ENCODE peak calls at places on chromosomes 1 and 21, in ten cellular contexts. G is cardiac muscle cell, H is osteocyte, K is GM13977, E is Peyer's patch, P is Panc1, L is AG10803, M is lower leg skin, F is GM23338, T is foreskin fibroblast. D is an unnamed sample.

GRCh38 chr1:244049142-244049968 is 1.7 kb upstream of the ZBTB18 start:
- DNase-seq in G (peak), F (peak), T (peak), L (no peak), E (peak), K (peak), H (no peak), P (no peak), M (no peak), D (peak)

GRCh38 chr1:235557495-235557894 is 53.2 kb upstream of the B3GALNT2 start:
- DNase-seq in M (no peak), H (no peak), E (no peak), L (no peak), F (peak), G (no peak), T (no peak), K (no peak), P (no peak), D (no peak)

GRCh38 chr21:32719085-32719484 is 8.7 kb downstream of the SYNJ1 start:
- DNase-seq in E (no peak), G (no peak), M (no peak), T (no peak), P (no peak), H (no peak), K (no peak), L (no peak), F (no peak), D (no peak)

GRCh38 chr1:18939398-18940302 is 16.8 kb downstream of the IFFO2 start:
- DNase-seq in K (no peak), H (no peak), E (no peak), F (no peak), G (no peak), P (no peak), T (peak), L (peak), M (no peak), D (no peak)

GRCh38 chr1:36128126-36128904 is 3.3 kb upstream of the COL8A2 start:
- DNase-seq in G (no peak), H (no peak), M (no peak), T (peak), E (no peak), K (no peak), F (no peak), L (peak), P (no peak), D (no peak)

GRCh38 chr1:34749983-34750382 is 4.9 kb upstream of the GJB5 start:
- DNase-seq in L (no peak), K (no peak), M (no peak), G (no peak), H (no peak), T (no peak), E (no peak), P (no peak), F (no peak), D (no peak)

GRCh38 chr1:93768380-93768863 is 86.8 kb upstream of the BCAR3 start:
- DNase-seq in E (no peak), H (no peak), G (no peak), L (no peak), K (no peak), F (peak), T (no peak), P (no peak), M (no peak), D (no peak)

GRCh38 chr1:174580801-174581200 is 133.0 kb downstream of the GPR52 start:
- DNase-seq in P (no peak), M (no peak), E (no peak), L (no peak), F (no peak), K (no peak), G (no peak), H (no peak), T (no peak), D (no peak)

GRCh38 chr1:7462627-7463026 is 308.5 kb upstream of the VAMP3 start:
- DNase-seq in M (no peak), K (no peak), T (no peak), P (no peak), G (no peak), L (no peak), H (no peak), E (no peak), F (no peak), D (no peak)

GRCh38 chr1:234851450-234852438 is 241.8 kb upstream of the IRF2BP2 start:
- DNase-seq in F (peak), M (no peak), H (no peak), E (peak), G (no peak), L (no peak), T (peak), K (no peak), P (no peak), D (peak)

GRCh38 chr1:68379085-68379478 is 70.7 kb downstream of the RPE65 start:
- DNase-seq in P (no peak), K (no peak), E (no peak), T (peak), M (no peak), G (no peak), H (no peak), L (no peak), F (no peak), D (no peak)

GRCh38 chr1:18480315-18481189 is at the start of gene KLHDC7A:
- DNase-seq in G (peak), T (no peak), L (no peak), E (no peak), K (no peak), F (peak), M (no peak), P (no peak), H (no peak), D (no peak)

GRCh38 chr1:9529190-9529589 is 10.1 kb upstream of the SLC25A33 start:
- DNase-seq in M (no peak), T (peak), K (peak), F (no peak), G (no peak), P (no peak), E (peak), H (no peak), L (peak), D (peak)

GRCh38 chr1:226953175-226953800 is 13.2 kb downstream of the COQ8A start:
- DNase-seq in M (no peak), E (peak), T (no peak), H (no peak), K (no peak), P (no peak), F (no peak), L (peak), G (no peak), D (no peak)

GRCh38 chr1:63984257-63984626 is 210.4 kb downstream of the ROR1 start:
- DNase-seq in E (no peak), P (no peak), F (no peak), M (no peak), T (peak), H (no peak), G (no peak), K (no peak), L (peak), D (no peak)

GRCh38 chr1:200224315-200224714 is 185.5 kb downstream of the ZNF281 start:
- DNase-seq in H (no peak), M (no peak), T (peak), K (no peak), G (no peak), F (no peak), E (no peak), L (peak), P (no peak), D (no peak)

GRCh38 chr1:18339161-18339560 is 141.6 kb upstream of the KLHDC7A start:
- DNase-seq in T (no peak), E (no peak), H (no peak), G (no peak), K (no peak), F (no peak), L (no peak), P (no peak), M (no peak), D (no peak)

GRCh38 chr1:184622136-184622823 is 132.4 kb downstream of the EDEM3 start:
- DNase-seq in T (peak), E (peak), F (no peak), P (no peak), L (peak), H (peak), K (no peak), M (peak), G (peak), D (no peak)

GRCh38 chr1:64038965-64039926 is 164.2 kb upstream of the UBE2U start:
- DNase-seq in E (no peak), K (no peak), G (peak), T (peak), H (peak), F (peak), L (peak), P (peak), M (peak), D (no peak)

GRCh38 chr1:90718411-90719320 is 1.6 kb upstream of the BARHL2 start:
- DNase-seq in G (no peak), F (peak), E (no peak), L (no peak), P (no peak), M (no peak), K (peak), T (no peak), H (no peak), D (peak)

GRCh38 chr21:42360317-42360716 is 6.0 kb downstream of the TFF1 start:
- DNase-seq in K (no peak), M (no peak), F (peak), T (no peak), L (no peak), E (no peak), G (no peak), H (no peak), P (no peak), D (no peak)

DNA sequence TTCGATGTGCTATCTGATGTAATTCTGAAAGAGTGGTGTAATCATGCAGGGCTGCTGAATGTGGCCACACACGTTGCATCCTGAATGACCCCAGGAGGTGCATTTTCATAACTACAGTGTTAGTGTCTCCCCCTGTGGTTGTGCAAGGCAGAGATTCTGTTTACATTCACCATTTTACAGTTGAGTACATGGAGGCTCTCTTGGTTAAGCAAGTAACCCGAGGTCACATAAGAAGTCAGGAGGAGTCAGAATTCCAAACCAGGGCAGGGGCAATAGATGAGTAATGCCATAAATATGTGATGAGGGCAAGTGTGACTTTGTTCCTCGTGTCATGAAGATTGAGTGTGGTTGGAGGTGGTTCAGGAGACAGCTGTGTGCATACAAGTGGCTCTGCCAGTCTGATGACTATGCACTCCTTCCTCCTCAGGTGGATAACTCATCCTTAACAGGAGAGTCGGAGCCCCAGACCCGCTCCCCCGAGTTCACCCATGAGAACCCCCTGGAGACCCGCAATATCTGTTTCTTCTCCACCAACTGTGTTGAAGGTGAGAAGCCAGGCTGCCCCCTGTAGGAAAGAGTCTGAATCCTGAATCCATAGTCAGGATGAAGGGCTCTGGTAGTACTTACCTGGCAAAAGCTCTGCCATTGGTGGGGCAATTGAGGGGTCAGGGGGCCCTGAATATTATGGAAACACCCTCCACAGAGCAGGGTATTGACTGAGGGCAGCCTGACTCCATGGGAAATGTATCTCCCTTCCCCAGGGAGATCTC is 9.3 kb downstream of the ATP1A2 start:
- DNase-seq in F (no peak), M (no peak), L (peak), G (no peak), T (peak), E (no peak), H (no peak), P (peak), K (no peak), D (no peak)
- TF ChIP-seq CTCF in F (peak), M (no peak), L (peak), G (no peak), T (no peak), E (no peak), H (peak), P (no peak), K (no peak), D (no peak)

GRCh38 chr1:171985639-171986038 is 144.3 kb downstream of the DNM3 start:
- DNase-seq in M (no peak), P (no peak), F (peak), H (no peak), G (peak), K (no peak), E (no peak), T (peak), L (no peak), D (no peak)

GRCh38 chr1:171988243-171988642 is 146.9 kb downstream of the DNM3 start:
- DNase-seq in E (no peak), F (no peak), G (no peak), P (no peak), T (no peak), M (no peak), K (no peak), H (no peak), L (no peak), D (no peak)

GRCh38 chr1:171984262-171984661 is 143.0 kb downstream of the DNM3 start:
- DNase-seq in E (peak), H (no peak), K (no peak), G (no peak), M (no peak), F (no peak), T (peak), L (no peak), P (no peak), D (no peak)

GRCh38 chr1:171984850-171985485 is 143.7 kb downstream of the DNM3 start:
- DNase-seq in E (peak), M (no peak), G (peak), L (peak), K (peak), H (no peak), P (no peak), T (peak), F (peak), D (peak)

DNA sequence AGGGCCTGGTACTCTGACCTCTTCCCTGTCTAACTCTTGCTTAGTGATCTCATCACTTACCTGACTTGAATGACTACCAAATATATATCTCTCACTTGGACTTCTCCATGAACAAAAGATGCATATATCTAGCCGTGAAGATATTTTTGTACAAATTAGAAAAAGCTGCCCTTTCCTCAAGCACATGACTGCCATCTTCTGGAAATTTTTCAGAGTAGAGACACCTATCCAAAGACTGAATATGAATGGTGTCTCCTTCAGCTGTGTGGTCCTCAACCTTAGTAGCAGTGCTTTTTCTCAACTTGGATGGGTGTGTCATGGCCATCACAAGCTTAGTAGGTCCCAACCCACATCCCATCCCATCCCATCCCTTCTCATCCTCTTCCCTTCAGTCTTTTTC is 142.3 kb downstream of the DNM3 start:
- DNase-seq in H (no peak), F (no peak), K (no peak), P (no peak), M (no peak), L (peak), E (no peak), T (peak), G (no peak), D (no peak)
- TF ChIP-seq CTCF in H (peak), F (peak), K (no peak), P (peak), M (no peak), L (peak), E (no peak), T (peak), G (peak), D (no peak)

GRCh38 chr1:218656301-218657037 is 311.3 kb downstream of the TGFB2 start:
- DNase-seq in M (no peak), H (no peak), K (no peak), F (no peak), E (no peak), G (no peak), T (peak), P (no peak), L (peak), D (no peak)

GRCh38 chr1:218658899-218659298 is 313.8 kb downstream of the TGFB2 start:
- DNase-seq in L (peak), K (no peak), G (no peak), H (no peak), F (no peak), M (no peak), P (no peak), T (peak), E (no peak), D (no peak)

GRCh38 chr1:218660678-218661053 is 315.5 kb downstream of the TGFB2 start:
- DNase-seq in G (no peak), K (no peak), F (no peak), L (peak), H (no peak), T (peak), M (no peak), E (no peak), P (peak), D (no peak)

GRCh38 chr1:218659911-218660677 is 315.0 kb downstream of the TGFB2 start:
- DNase-seq in H (no peak), F (no peak), E (no peak), M (no peak), K (no peak), L (peak), G (peak), T (peak), P (no peak), D (no peak)

GRCh38 chr1:218658294-218658693 is 313.2 kb downstream of the TGFB2 start:
- DNase-seq in T (no peak), M (no peak), K (no peak), F (no peak), P (no peak), E (no peak), L (no peak), G (no peak), H (no peak), D (no peak)
- TF ChIP-seq CTCF in T (no peak), M (no peak), K (no peak), F (no peak), P (peak), E (no peak), L (no peak), G (no peak), H (no peak), D (no peak)

GRCh38 chr1:162937721-162938395 is 76.9 kb upstream of the CCDC190 start:
- DNase-seq in H (no peak), E (no peak), F (no peak), L (no peak), T (no peak), G (no peak), P (no peak), K (no peak), M (no peak), D (no peak)

GRCh38 chr1:162941024-162941423 is 80.0 kb upstream of the CCDC190 start:
- DNase-seq in H (no peak), M (no peak), E (no peak), L (no peak), P (no peak), T (no peak), G (no peak), K (no peak), F (no peak), D (no peak)

GRCh38 chr1:162943627-162944026 is 82.7 kb upstream of the CCDC190 start:
- DNase-seq in H (no peak), L (peak), T (peak), M (no peak), K (no peak), P (no peak), E (no peak), F (no peak), G (no peak), D (no peak)

GRCh38 chr1:162942903-162943567 is 82.1 kb upstream of the CCDC190 start:
- DNase-seq in E (no peak), K (no peak), G (peak), H (no peak), T (peak), M (no peak), L (peak), F (no peak), P (no peak), D (no peak)

GRCh38 chr1:162939035-162939434 is 78.1 kb upstream of the CCDC190 start:
- DNase-seq in E (no peak), K (no peak), M (no peak), F (no peak), G (no peak), P (no peak), T (no peak), H (no peak), L (no peak), D (no peak)
- TF ChIP-seq CTCF in E (no peak), K (no peak), M (no peak), F (no peak), G (no peak), P (peak), T (no peak), H (no peak), L (peak), D (no peak)

DNA sequence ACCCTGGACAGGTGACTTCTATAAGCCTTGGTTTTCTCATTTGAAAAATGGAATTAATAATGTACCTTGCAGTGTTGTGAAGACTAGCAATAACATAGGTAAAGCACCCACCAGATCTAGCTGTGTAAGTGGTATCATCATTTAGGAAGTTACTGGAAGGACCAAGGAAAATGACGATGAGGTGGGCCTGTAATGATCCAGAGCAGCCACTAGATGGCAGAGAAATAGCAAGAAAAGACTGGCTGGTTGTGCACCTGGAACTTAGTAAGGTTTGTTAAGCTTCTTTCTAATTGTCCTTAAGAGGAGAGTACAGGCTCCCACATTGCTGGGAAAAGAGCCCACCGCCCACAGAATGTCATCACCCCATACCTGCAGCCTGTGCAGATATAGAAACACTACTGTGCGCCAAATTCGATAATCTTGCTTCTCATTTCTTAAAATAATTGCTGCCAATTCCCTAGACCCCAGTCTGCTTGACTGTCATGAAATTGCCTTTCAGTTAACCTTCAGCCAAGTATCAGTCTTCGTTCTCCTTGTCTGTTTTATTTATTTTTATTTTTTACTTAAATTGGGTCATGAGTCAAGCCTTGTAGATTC is 37.2 kb downstream of the WNT4 start:
- DNase-seq in T (peak), L (peak), H (no peak), K (peak), G (peak), E (no peak), F (peak), P (peak), M (no peak), D (peak)
- TF ChIP-seq CTCF in T (peak), L (peak), H (peak), K (peak), G (peak), E (peak), F (peak), P (peak), M (peak), D (peak)

D was measured in GM20000.